ENCODE peak calls at places on chromosomes 5 and 9, in seven cellular contexts. S is heart right ventricle; J is effector memory CD4-positive, alpha-beta T cell; N is cardiac muscle cell; I is astrocyte; X is transverse colon; P is mammary epithelial cell. H is an unnamed sample. For H3K4me1 and H3K27me3, the result is how much of the 10 kb centered on the place peaks cover.

GRCh38 chr9:136336156-136336860 is 9.0 kb downstream of the GPSM1 start:
- DNase-seq in S (no peak), J (no peak), N (no peak), I (peak), X (no peak), P (no peak), H (no peak)

GRCh38 chr9:114155263-114155966 is at the start of gene COL27A1:
- DNase-seq in S (peak), J (peak), N (peak), I (peak), X (peak), P (peak), H (peak)

GRCh38 chr5:32583582-32584232 is 1.6 kb upstream of the SUB1 start:
- DNase-seq in S (no peak), J (no peak), N (no peak), I (no peak), X (peak), P (peak), H (no peak)

GRCh38 chr9:70761139-70761538 is 346.7 kb upstream of the KLF9 start:
- DNase-seq in S (no peak), J (no peak), N (no peak), I (no peak), X (no peak), P (no peak), H (no peak)

GRCh38 chr5:43773032-43773830 is 170.3 kb downstream of the NNT start:
- DNase-seq in S (no peak), J (no peak), N (peak), I (peak), X (no peak), P (peak), H (no peak)

GRCh38 chr9:111630182-111631070 is 708 bp upstream of the DNAJC25 start:
- DNase-seq in S (no peak), J (no peak), N (no peak), I (no peak), X (no peak), P (no peak), H (no peak)

GRCh38 chr9:69145148-69145547 is 28.9 kb upstream of the TJP2 start:
- DNase-seq in S (no peak), J (no peak), N (no peak), I (no peak), X (no peak), P (no peak), H (no peak)

GRCh38 chr5:134579284-134579771 is 53.3 kb downstream of the SAR1B start:
- DNase-seq in S (no peak), J (no peak), N (no peak), I (no peak), X (no peak), P (no peak), H (no peak)

GRCh38 chr5:83967417-83967816 is 246.8 kb upstream of the HAPLN1 start:
- DNase-seq in S (no peak), J (no peak), N (no peak), I (no peak), X (no peak), P (no peak), H (no peak)

GRCh38 chr5:155575861-155576260 is 562.3 kb downstream of the KIF4B start:
- DNase-seq in S (no peak), J (no peak), N (no peak), I (no peak), X (no peak), P (no peak), H (no peak)

GRCh38 chr9:128276574-128277270 is 646 bp downstream of the SWI5 start:
- DNase-seq in S (peak), J (no peak), N (peak), I (peak), X (no peak), P (peak), H (no peak)

DNA sequence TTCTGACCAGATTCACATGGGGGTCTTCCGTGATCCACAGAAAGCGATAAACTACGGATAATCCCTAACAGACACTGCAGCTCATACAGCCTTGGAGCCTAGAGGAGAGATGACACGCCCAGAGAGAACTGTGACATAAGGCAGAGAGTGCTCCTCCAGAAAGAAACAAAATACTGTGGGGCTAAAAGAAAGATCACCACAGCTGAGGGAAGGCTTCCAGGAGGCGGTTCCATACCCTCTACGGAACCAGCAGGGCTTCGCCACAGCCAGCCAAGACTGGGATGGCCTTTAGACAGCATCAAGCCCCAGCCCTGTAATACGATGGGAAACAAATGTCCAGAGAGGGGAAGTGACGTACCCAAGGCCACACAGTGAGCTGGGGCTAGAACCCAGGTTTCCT is 19.3 kb downstream of the GPX3 start:
- DNase-seq in S (no peak), J (no peak), N (no peak), I (no peak), X (no peak), P (no peak), H (no peak)
- H3K4me3 ChIP-seq in S (no peak), J (no peak), N (no peak), I (no peak), X (no peak), P (no peak), H (no peak)

DNA sequence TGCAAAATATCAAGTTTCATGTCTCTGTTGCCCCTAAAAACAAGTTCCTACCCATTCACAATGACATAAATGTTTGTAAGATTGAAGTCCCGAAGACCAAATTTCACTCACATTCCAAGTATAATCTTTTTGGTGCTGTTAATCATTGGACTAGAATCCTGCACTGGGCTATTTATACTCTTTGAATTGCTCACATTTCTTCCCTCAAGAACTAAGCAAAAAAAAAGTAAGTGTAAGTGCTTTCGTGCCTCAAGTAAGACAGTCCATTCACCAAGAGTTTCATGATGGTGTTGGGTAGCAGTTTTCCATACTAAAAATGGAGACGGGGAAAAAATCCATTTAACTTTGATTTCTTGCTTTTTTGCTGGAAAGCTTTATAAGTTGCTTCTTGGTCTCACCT is 242.3 kb downstream of the EBF1 start:
- DNase-seq in S (no peak), J (no peak), N (no peak), I (no peak), X (no peak), P (no peak), H (no peak)
- H3K4me1 ChIP-seq in S (under half), J (under half), N (under half), I (under half), X (under half), P (under half), H (under half)

GRCh38 chr9:133455936-133456335 is 3.8 kb upstream of the CACFD1 start:
- DNase-seq in S (no peak), J (no peak), N (no peak), I (no peak), X (no peak), P (no peak), H (no peak)

GRCh38 chr9:133458643-133459312 is 1.0 kb upstream of the CACFD1 start:
- DNase-seq in S (no peak), J (no peak), N (no peak), I (no peak), X (no peak), P (no peak), H (no peak)

GRCh38 chr9:133457233-133457632 is 2.5 kb upstream of the CACFD1 start:
- DNase-seq in S (no peak), J (no peak), N (no peak), I (no peak), X (no peak), P (no peak), H (no peak)

GRCh38 chr9:133456409-133456808 is 3.4 kb upstream of the CACFD1 start:
- DNase-seq in S (no peak), J (no peak), N (no peak), I (no peak), X (no peak), P (no peak), H (no peak)

DNA sequence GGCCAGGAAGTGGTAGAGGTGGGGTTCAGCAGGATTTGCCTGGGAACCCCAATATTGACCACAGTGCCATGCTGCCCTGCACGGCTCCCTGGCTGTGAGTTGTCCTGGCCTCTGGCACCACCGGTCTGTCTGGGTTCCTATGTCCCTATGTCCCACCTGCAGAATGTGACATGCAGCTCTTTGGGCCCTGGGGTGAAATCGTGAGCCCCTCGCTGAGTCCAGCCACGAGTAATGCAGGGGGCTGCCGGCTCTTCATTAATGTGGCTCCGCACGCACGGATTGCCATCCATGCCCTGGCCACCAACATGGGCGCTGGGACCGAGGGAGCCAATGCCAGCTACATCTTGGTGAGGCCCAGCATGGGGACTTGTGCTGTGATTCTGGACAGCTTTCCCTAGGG is 2.0 kb upstream of the CACFD1 start:
- DNase-seq in S (no peak), J (no peak), N (no peak), I (no peak), X (no peak), P (no peak), H (no peak)
- H3K27me3 ChIP-seq in S (under half), J (under half), N (under half), I (under half), X (under half), P (under half), H (under half)

GRCh38 chr5:163509288-163510040 is 4.0 kb downstream of the MAT2B start:
- DNase-seq in S (no peak), J (no peak), N (peak), I (peak), X (peak), P (peak), H (no peak)
- H3K4me3 ChIP-seq in S (peak), J (peak), N (no peak), I (peak), X (no peak), P (peak), H (peak)

GRCh38 chr5:95725071-95725820 is 5.9 kb upstream of the RHOBTB3 start:
- DNase-seq in S (no peak), J (no peak), N (no peak), I (peak), X (no peak), P (no peak), H (no peak)

GRCh38 chr5:95728494-95729114 is 2.5 kb upstream of the RHOBTB3 start:
- DNase-seq in S (no peak), J (no peak), N (peak), I (peak), X (no peak), P (peak), H (no peak)

GRCh38 chr5:95725937-95726810 is 5.0 kb upstream of the RHOBTB3 start:
- DNase-seq in S (no peak), J (no peak), N (peak), I (peak), X (no peak), P (no peak), H (no peak)

GRCh38 chr5:95727764-95728191 is 3.4 kb upstream of the RHOBTB3 start:
- DNase-seq in S (no peak), J (no peak), N (peak), I (peak), X (no peak), P (peak), H (no peak)

DNA sequence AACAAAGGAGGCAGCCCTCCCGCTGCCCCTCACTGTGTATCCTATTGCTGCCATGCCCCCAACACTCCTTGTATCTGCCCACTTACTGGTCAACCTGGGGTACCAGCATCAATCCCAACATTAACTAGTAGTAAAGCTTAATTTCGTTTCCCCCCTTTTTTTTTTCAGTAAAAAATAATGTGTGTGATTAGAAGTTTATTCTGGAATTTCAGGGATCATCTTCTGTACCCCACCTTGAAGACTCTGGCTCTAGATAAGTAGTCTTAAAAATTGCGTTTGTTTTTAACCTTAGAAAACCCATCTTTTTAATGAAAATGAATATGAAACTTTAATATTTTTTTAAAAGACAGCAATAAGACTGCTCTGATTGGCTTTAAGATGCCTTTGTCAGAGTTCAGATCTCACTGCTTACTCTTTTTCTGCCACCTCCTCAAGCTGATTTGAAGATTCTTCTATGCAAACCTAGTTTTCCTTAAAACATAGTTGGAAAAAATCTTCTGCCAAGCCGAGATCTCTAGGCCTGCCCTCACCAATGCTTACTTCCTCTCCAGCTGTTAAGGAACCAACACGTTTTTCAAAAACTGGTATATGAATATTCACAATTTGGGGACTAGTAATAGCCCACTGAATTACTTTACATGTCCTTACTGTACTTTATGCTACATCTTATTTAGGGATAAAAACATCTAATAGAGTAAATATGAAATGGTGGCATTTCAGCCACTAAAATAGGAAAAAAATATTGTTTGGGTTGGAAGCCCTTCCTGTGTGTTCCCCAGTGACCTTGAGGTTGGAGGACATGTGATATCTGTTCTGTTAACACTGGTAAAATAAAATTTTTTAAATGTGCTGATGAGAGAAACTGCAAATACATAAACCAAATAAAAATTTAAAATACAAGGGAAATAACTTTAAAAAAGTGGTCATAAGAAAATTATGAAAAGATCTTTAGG is 4.0 kb upstream of the RHOBTB3 start:
- DNase-seq in S (no peak), J (no peak), N (peak), I (no peak), X (no peak), P (no peak), H (no peak)
- H3K4me1 ChIP-seq in S (under half), J (under half), N (under half), I (under half), X (under half), P (under half), H (under half)

H was measured in CD8-positive, alpha-beta T cell.